ENCODE peak calls at places on chromosome 1, in six cellular contexts. W, J, N, A, P and U are unnamed samples.

GRCh38 chr1:25952851-25953401 is 44.9 kb downstream of the PAFAH2 start:
- DNase-seq in P (no peak), A (peak), J (no peak), N (no peak), W (peak), U (no peak)

GRCh38 chr1:2283991-2284895 is 56.1 kb downstream of the SKI start:
- DNase-seq in P (no peak), W (no peak), J (no peak), A (no peak), N (no peak), U (no peak)

GRCh38 chr1:184222561-184223157 is 164.2 kb upstream of the C1orf21 start:
- DNase-seq in N (peak), J (peak), A (peak), W (peak), P (peak), U (peak)

GRCh38 chr1:228452194-228453021 is 34.8 kb upstream of the RNF187 start:
- DNase-seq in W (no peak), A (peak), N (no peak), J (no peak), P (no peak), U (no peak)

GRCh38 chr1:204108312-204109141 is 35.6 kb downstream of the SOX13 start:
- DNase-seq in W (no peak), P (peak), J (peak), A (no peak), N (no peak), U (no peak)

GRCh38 chr1:19377812-19378718 is 65.9 kb downstream of the SLC66A1 start:
- DNase-seq in W (no peak), J (no peak), A (no peak), P (no peak), N (no peak), U (no peak)

GRCh38 chr1:216045400-216045799 is 377.8 kb downstream of the USH2A start:
- DNase-seq in P (no peak), J (no peak), W (no peak), A (peak), N (no peak), U (peak)

GRCh38 chr1:5577255-5578040 is 414.8 kb downstream of the NPHP4 start:
- DNase-seq in A (no peak), N (no peak), P (no peak), J (no peak), W (no peak), U (no peak)

GRCh38 chr1:16900771-16901170 is 5.0 kb downstream of the RNU1-2 start:
- DNase-seq in W (no peak), N (no peak), J (no peak), P (no peak), A (no peak), U (no peak)

GRCh38 chr1:169091480-169091941 is 15.0 kb upstream of the ATP1B1 start:
- DNase-seq in P (no peak), A (no peak), J (no peak), W (no peak), N (no peak), U (no peak)

DNA sequence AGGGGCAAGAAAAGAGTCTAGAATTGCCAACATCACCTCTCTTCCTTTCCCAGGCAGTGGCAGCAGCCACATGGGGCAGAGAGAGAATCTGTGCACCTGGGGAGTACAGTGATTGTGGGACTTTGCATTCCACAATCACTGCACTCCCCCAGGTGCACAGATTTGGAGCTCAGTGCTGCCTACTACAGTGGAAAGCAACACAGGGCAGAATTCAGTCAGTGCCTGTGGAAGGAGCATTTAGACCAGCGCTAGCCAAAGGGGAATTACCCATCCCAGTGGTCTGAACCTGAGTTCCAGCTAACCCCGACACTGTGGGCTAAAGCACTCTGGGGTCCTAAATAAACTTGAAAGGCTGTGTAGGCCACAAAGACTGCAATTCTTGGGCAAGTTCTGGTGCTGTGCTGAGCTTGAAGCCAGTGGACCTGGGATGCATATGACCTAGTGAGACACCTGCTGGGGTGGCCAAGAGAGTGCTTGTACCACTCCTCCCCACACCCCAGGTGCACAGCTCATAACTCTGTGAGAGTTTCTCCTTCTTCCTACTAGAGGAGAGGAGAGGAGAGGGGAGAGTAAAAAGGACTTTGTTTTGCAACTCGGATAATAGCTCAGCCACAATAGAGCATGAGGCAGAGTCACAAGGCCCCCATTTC is 50.3 kb downstream of the NUP210L start:
- DNase-seq in W (no peak), A (no peak), N (no peak), P (no peak), J (peak), U (peak)
- TF ChIP-seq CTCF in W (no peak), A (no peak), N (no peak), P (no peak), J (no peak), U (peak)

GRCh38 chr1:235864965-235865525 is 1.7 kb downstream of the LYST start:
- DNase-seq in J (no peak), P (no peak), A (no peak), N (no peak), W (no peak), U (no peak)

GRCh38 chr1:235865565-235866206 is 1.0 kb downstream of the LYST start:
- DNase-seq in N (no peak), W (no peak), P (no peak), J (no peak), A (no peak), U (no peak)

GRCh38 chr1:235867903-235868469 is 1.3 kb upstream of the LYST start:
- DNase-seq in N (no peak), P (no peak), A (no peak), J (no peak), W (no peak), U (no peak)

GRCh38 chr1:235866913-235867850 is 476 bp upstream of the LYST start:
- DNase-seq in J (peak), W (peak), P (peak), A (peak), N (peak), U (peak)

GRCh38 chr1:235866207-235866912 is at the start of gene LYST:
- DNase-seq in A (peak), P (peak), J (peak), W (peak), N (peak), U (peak)
- TF ChIP-seq CTCF in A (peak), P (no peak), J (no peak), W (peak), N (no peak), U (peak)

GRCh38 chr1:208475449-208475848 is 231.3 kb upstream of the PLXNA2 start:
- DNase-seq in P (no peak), N (peak), J (no peak), A (peak), W (no peak), U (peak)

GRCh38 chr1:208479435-208479834 is 235.3 kb upstream of the PLXNA2 start:
- DNase-seq in N (no peak), J (no peak), A (no peak), P (no peak), W (no peak), U (no peak)

GRCh38 chr1:208476825-208477170 is 232.6 kb upstream of the PLXNA2 start:
- DNase-seq in W (no peak), J (no peak), N (no peak), P (no peak), A (no peak), U (no peak)

GRCh38 chr1:208475951-208476824 is 232.0 kb upstream of the PLXNA2 start:
- DNase-seq in W (no peak), N (peak), A (peak), P (no peak), J (peak), U (no peak)
- TF ChIP-seq CTCF in W (peak), N (no peak), A (no peak), P (no peak), J (no peak), U (peak)

DNA sequence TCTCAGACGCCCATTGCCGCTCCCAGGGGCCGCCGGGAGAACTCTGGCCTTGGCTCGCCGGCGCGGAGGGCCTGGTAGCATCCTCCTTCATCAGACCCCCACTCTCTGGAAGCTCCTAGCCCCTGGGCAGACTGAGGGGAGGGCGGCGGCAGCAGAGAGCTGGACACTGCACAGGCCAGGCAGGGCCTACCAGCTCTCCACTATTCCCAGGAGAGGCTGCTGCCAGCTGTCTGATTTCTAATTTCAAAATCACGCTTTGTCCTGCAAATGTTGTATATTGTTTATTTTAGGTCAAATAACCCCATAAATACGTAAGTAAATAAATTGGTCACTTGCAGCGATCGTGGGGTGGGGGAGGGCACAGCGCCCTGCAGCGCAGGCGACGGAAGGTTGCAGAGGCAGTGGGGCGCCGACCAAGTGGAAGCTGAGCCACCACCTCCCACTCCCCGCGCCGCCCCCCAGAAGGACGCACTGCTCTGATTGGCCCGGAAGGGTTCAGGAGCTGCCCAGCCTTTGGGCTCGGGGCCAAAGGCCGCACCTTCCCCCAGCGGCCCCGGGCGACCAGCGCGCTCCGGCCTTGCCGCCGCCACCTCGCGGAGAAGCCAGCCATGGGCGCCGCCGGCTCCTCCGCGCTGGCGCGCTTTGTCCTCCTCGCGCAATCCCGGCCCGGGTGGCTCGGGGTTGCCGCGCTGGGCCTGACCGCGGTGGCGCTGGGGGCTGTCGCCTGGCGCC is at the start of gene MTARC1:
- DNase-seq in N (peak), W (peak), A (peak), J (peak), P (peak), U (peak)
- TF ChIP-seq CTCF in N (no peak), W (peak), A (no peak), J (no peak), P (no peak), U (peak)

GRCh38 chr1:36450919-36451305 is 661 bp upstream of the OSCP1 start:
- DNase-seq in P (no peak), W (no peak), A (no peak), N (no peak), J (no peak), U (no peak)
- TF ChIP-seq CTCF in P (no peak), W (no peak), A (no peak), N (no peak), J (no peak), U (no peak)

GRCh38 chr1:234543442-234544093 is 64.6 kb upstream of the TARBP1 start:
- DNase-seq in A (no peak), P (no peak), W (peak), J (no peak), N (peak), U (no peak)
- TF ChIP-seq CTCF in A (no peak), P (no peak), W (peak), J (no peak), N (no peak), U (no peak)

DNA sequence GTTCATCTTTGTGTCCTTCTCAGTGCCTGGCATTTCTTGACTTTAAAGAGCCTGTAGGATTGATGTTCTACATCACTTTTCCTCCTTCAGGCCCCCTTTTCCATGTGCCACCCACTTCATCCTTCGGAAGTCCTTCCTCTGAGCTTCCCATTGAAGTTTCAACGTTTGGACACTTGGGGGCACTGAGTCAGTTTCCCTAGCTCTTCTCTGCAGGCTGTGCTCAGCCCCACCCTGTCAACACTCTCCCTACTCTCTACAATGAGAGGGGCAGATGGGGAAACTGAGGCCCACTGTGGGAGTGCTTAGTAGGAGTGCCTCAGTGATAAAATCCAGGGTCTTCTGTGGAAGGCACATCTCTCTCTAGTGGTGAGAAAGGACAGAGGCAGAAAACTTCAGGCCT is 11.9 kb downstream of the KCNJ10 start:
- DNase-seq in W (no peak), A (peak), N (no peak), P (no peak), J (no peak), U (peak)
- TF ChIP-seq CTCF in W (peak), A (peak), N (no peak), P (no peak), J (no peak), U (no peak)

GRCh38 chr1:240968864-240969263 is 356.9 kb upstream of the GREM2 start:
- DNase-seq in J (no peak), N (no peak), A (no peak), P (no peak), W (no peak), U (no peak)

GRCh38 chr1:240965581-240966091 is 353.7 kb upstream of the GREM2 start:
- DNase-seq in W (no peak), N (no peak), A (no peak), J (no peak), P (no peak), U (no peak)

GRCh38 chr1:240962086-240962485 is 350.1 kb upstream of the GREM2 start:
- DNase-seq in P (no peak), W (no peak), J (no peak), N (no peak), A (no peak), U (no peak)

GRCh38 chr1:240970253-240970652 is 358.3 kb upstream of the GREM2 start:
- DNase-seq in A (no peak), W (no peak), J (no peak), P (no peak), N (no peak), U (no peak)

DNA sequence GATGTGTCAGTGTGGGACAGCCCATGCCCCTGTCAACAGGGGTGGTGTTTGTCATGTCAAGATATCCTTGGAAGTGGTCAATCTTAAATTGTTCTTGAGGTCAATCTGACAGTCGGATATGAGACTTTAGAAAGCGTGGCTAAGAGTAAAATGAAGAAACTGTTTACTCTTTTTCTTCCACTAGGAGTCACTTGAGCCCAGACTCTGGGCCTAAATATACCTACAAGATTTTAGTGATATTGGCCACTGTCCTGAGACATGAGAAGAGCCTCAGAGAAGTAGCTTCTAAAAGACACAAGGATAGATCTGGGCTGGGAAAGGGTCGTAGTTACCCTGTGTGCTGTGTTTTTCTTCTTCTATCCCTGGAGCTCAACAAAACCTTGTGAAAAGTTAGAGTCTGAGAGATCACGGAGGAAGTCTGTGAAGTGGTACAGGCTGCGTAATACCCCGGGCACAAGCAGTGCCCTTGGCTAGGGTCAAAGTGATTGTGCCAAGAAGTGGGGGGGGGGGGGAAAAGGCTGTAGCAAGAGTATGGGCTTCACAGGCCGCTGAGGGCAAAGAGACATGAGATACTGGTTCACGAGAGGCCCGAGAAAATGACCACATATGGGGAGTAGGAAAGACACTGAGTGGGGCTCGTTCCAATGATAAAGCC is 355.2 kb upstream of the GREM2 start:
- DNase-seq in P (no peak), W (no peak), A (peak), J (no peak), N (no peak), U (peak)
- TF ChIP-seq CTCF in P (peak), W (no peak), A (peak), J (peak), N (no peak), U (peak)

DNA sequence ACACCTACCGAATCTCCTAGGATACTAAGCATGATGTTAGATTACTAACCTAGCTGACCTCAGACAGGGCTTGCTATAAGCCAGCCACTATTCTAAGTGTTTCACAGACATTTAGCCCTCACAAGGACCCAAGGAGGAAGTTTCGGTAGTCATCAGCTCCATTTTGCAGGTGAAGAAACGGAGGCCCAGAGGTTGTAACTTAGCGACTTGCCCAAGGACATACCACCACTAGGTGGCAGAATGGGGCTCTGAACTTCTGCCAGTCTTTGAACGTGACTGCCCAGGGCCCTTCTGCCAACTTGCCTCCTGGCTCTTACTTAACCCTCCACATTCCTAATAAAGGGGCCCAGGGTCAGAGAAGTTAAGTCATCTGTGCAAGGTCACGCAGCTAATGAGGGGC is 283.5 kb downstream of the C1orf94 start:
- DNase-seq in N (peak), P (peak), J (peak), A (no peak), W (no peak), U (peak)
- TF ChIP-seq CTCF in N (peak), P (peak), J (peak), A (peak), W (peak), U (peak)

GRCh38 chr1:197998110-197998509 is 80.9 kb downstream of the LHX9 start:
- DNase-seq in N (no peak), W (no peak), A (no peak), P (no peak), J (peak), U (no peak)
- TF ChIP-seq CTCF in N (no peak), W (no peak), A (peak), P (no peak), J (no peak), U (no peak)